ENCODE peak calls at places on chromosomes 6 and 20, in six cellular contexts. K, E, Z, V, H and Q are unnamed samples.

GRCh38 chr20:24986436-24987015 is 6.0 kb downstream of the APMAP start:
- DNase-seq in K (no peak), E (no peak), Z (no peak), V (peak; percentile 14), H (no peak), Q (peak; percentile 47)

GRCh38 chr20:53899351-53900167 is 170.8 kb downstream of the BCAS1 start:
- DNase-seq in K (peak; percentile 83), E (no peak), Z (peak; percentile 44), V (no peak), H (no peak), Q (no peak)

GRCh38 chr20:53405070-53405603 is 188.5 kb downstream of the ZNF217 start:
- DNase-seq in K (no peak), E (no peak), Z (no peak), V (no peak), H (no peak), Q (no peak)

GRCh38 chr6:119966484-119966883 is 616.9 kb upstream of the MAN1A1 start:
- DNase-seq in K (no peak), E (no peak), Z (no peak), V (peak; percentile 78), H (no peak), Q (no peak)

GRCh38 chr20:38272398-38272797 is 11.9 kb upstream of the KIAA1755 start:
- DNase-seq in K (peak; percentile 78), E (no peak), Z (no peak), V (no peak), H (no peak), Q (no peak)

GRCh38 chr6:144897441-144897921 is 612.3 kb downstream of the UTRN start:
- DNase-seq in K (peak; percentile 93), E (no peak), Z (no peak), V (no peak), H (no peak), Q (no peak)

GRCh38 chr20:5933802-5934436 is 16.4 kb downstream of the TRMT6 start:
- DNase-seq in K (no peak), E (no peak), Z (peak; percentile 42), V (no peak), H (no peak), Q (no peak)

GRCh38 chr6:51016489-51016888 is 197.8 kb downstream of the TFAP2B start:
- DNase-seq in K (no peak), E (no peak), Z (no peak), V (no peak), H (no peak), Q (no peak)

GRCh38 chr6:167227984-167228383 is 63.1 kb upstream of the UNC93A start:
- DNase-seq in K (no peak), E (no peak), Z (no peak), V (peak; percentile 75), H (no peak), Q (peak; percentile 27)

GRCh38 chr20:10595985-10596384 is 77.8 kb downstream of the JAG1 start:
- DNase-seq in K (no peak), E (no peak), Z (no peak), V (no peak), H (no peak), Q (no peak)

GRCh38 chr6:53492860-53493634 is 51.9 kb downstream of the GCLC start:
- DNase-seq in K (peak; percentile 81), E (no peak), Z (peak; percentile 25), V (peak; percentile 41), H (peak; percentile 29), Q (peak; percentile 58)

GRCh38 chr6:22727709-22728108 is 158.3 kb downstream of the HDGFL1 start:
- DNase-seq in K (no peak), E (no peak), Z (no peak), V (no peak), H (no peak), Q (no peak)

GRCh38 chr6:45896783-45897441 is 118.7 kb downstream of the CLIC5 start:
- DNase-seq in K (peak; percentile 83), E (no peak), Z (no peak), V (no peak), H (no peak), Q (no peak)

GRCh38 chr6:34393191-34393967 is 910 bp upstream of the NUDT3 start:
- DNase-seq in K (no peak), E (no peak), Z (peak; percentile 65), V (no peak), H (no peak), Q (no peak)

GRCh38 chr20:707711-708110 is 32.1 kb upstream of the SCRT2 start:
- DNase-seq in K (no peak), E (no peak), Z (no peak), V (peak; percentile 16), H (no peak), Q (no peak)

GRCh38 chr6:167119680-167120556 is 3.0 kb upstream of the CCR6 start:
- DNase-seq in K (no peak), E (no peak), Z (no peak), V (no peak), H (no peak), Q (no peak)

GRCh38 chr6:89313006-89313405 is 2.1 kb downstream of the GABRR2 start:
- DNase-seq in K (peak; percentile 98), E (no peak), Z (no peak), V (no peak), H (peak; percentile 48), Q (no peak)

GRCh38 chr6:127384007-127384406 is 40.6 kb upstream of the ECHDC1 start:
- DNase-seq in K (peak; percentile 9), E (no peak), Z (no peak), V (no peak), H (no peak), Q (no peak)

GRCh38 chr6:32108094-32108627 is 977 bp downstream of the TNXB start:
- DNase-seq in K (peak; percentile 84), E (no peak), Z (no peak), V (no peak), H (peak; percentile 77), Q (no peak)

GRCh38 chr20:25273046-25273445 is 25.2 kb downstream of the PYGB start:
- DNase-seq in K (no peak), E (no peak), Z (no peak), V (no peak), H (no peak), Q (peak; percentile 18)

GRCh38 chr20:4045741-4046140 is 30.4 kb upstream of the RNF24 start:
- DNase-seq in K (peak; percentile 65), E (no peak), Z (no peak), V (no peak), H (no peak), Q (peak; percentile 32)

GRCh38 chr6:125245109-125245508 is 56.7 kb downstream of the HDDC2 start:
- DNase-seq in K (no peak), E (no peak), Z (no peak), V (no peak), H (no peak), Q (no peak)

GRCh38 chr20:50585678-50586077 is 75.5 kb downstream of the PTPN1 start:
- DNase-seq in K (no peak), E (no peak), Z (no peak), V (no peak), H (no peak), Q (no peak)

GRCh38 chr6:88872962-88873361 is 90.5 kb downstream of the RNGTT start:
- DNase-seq in K (no peak), E (no peak), Z (no peak), V (no peak), H (no peak), Q (no peak)

GRCh38 chr6:39273394-39273793 is 40.8 kb downstream of the KCNK17 start:
- DNase-seq in K (no peak), E (no peak), Z (no peak), V (peak; percentile 71), H (no peak), Q (no peak)

GRCh38 chr20:21139881-21140566 is 14.1 kb downstream of the KIZ start:
- DNase-seq in K (no peak), E (no peak), Z (no peak), V (no peak), H (no peak), Q (no peak)

GRCh38 chr20:36399147-36399968 is 93.2 kb downstream of the DLGAP4 start:
- DNase-seq in K (peak; percentile 42), E (peak; percentile 83), Z (peak; percentile 59), V (peak; percentile 95), H (peak; percentile 7), Q (no peak)

GRCh38 chr6:43455034-43455747 is at the start of gene DLK2:
- DNase-seq in K (peak; percentile 33), E (peak; percentile 69), Z (peak; percentile 65), V (no peak), H (no peak), Q (no peak)

GRCh38 chr20:46308258-46309157 is at the start of gene CDH22:
- DNase-seq in K (peak; percentile 65), E (peak; percentile 78), Z (peak; percentile 62), V (peak; percentile 53), H (no peak), Q (no peak)

GRCh38 chr6:150966786-150967185 is 101.3 kb downstream of the MTHFD1L start:
- DNase-seq in K (no peak), E (no peak), Z (no peak), V (no peak), H (no peak), Q (no peak)

GRCh38 chr20:9172908-9173307 is 104.0 kb downstream of the PLCB4 start:
- DNase-seq in K (peak; percentile 6), E (no peak), Z (no peak), V (no peak), H (no peak), Q (no peak)

GRCh38 chr6:158910484-158911075 is 89.4 kb downstream of the RSPH3 start:
- DNase-seq in K (no peak), E (peak; percentile 68), Z (peak; percentile 63), V (peak; percentile 87), H (no peak), Q (no peak)

GRCh38 chr6:18186033-18186432 is 30.8 kb downstream of the KDM1B start:
- DNase-seq in K (no peak), E (no peak), Z (no peak), V (peak; percentile 64), H (no peak), Q (peak; percentile 58)

GRCh38 chr6:42201382-42201781 is 6.6 kb upstream of the GUCA1B start:
- DNase-seq in K (no peak), E (no peak), Z (no peak), V (no peak), H (no peak), Q (no peak)

GRCh38 chr6:160792711-160793110 is 90.7 kb downstream of the PLG start:
- DNase-seq in K (no peak), E (no peak), Z (no peak), V (no peak), H (no peak), Q (no peak)

GRCh38 chr6:133977983-133978895 is 25.2 kb downstream of the TBPL1 start:
- DNase-seq in K (peak; percentile 82), E (no peak), Z (no peak), V (no peak), H (peak; percentile 51), Q (no peak)

GRCh38 chr6:146041282-146041681 is 12.4 kb downstream of the GRM1 start:
- DNase-seq in K (peak; percentile 36), E (peak; percentile 55), Z (no peak), V (peak; percentile 67), H (no peak), Q (no peak)

GRCh38 chr6:140921366-140922226 is 1211.1 kb upstream of the GJE1 start:
- DNase-seq in K (peak; percentile 85), E (no peak), Z (no peak), V (no peak), H (no peak), Q (no peak)

GRCh38 chr6:166621114-166621540 is 5.9 kb downstream of the RPS6KA2 start:
- DNase-seq in K (no peak), E (no peak), Z (no peak), V (peak; percentile 59), H (no peak), Q (no peak)

GRCh38 chr6:106163446-106163965 is 77.4 kb downstream of the PRDM1 start:
- DNase-seq in K (peak; percentile 92), E (no peak), Z (peak; percentile 61), V (peak; percentile 52), H (no peak), Q (no peak)